ENCODE peak calls at places on chromosomes 4 and X, in seven cellular contexts. One of them, this sample, is unnamed. For H3K27me3, the result is how much of the 10 kb centered on the place peaks cover.

GRCh38 chr4:48090621-48091020 is 43.4 kb downstream of the TXK start:
- DNase-seq in left lung: no peak
- DNase-seq in IMR-90: no peak
- DNase-seq in GM23248: no peak
- DNase-seq in cardiac muscle cell: no peak
- DNase-seq in brain microvascular endothelial cell: no peak
- DNase-seq in HL-60: no peak
- DNase-seq in this sample: peak

GRCh38 chr4:33386761-33387160 is 2666.6 kb downstream of the PCDH7 start:
- DNase-seq in left lung: no peak
- DNase-seq in IMR-90: no peak
- DNase-seq in GM23248: peak
- DNase-seq in cardiac muscle cell: no peak
- DNase-seq in brain microvascular endothelial cell: no peak
- DNase-seq in HL-60: no peak
- DNase-seq in this sample: no peak

GRCh38 chr4:15065516-15065915 is 63.2 kb downstream of the CPEB2 start:
- DNase-seq in left lung: no peak
- DNase-seq in IMR-90: no peak
- DNase-seq in GM23248: no peak
- DNase-seq in cardiac muscle cell: no peak
- DNase-seq in brain microvascular endothelial cell: no peak
- DNase-seq in HL-60: no peak
- DNase-seq in this sample: no peak

GRCh38 chr4:108716340-108716739 is 46.5 kb downstream of the ETNPPL start:
- DNase-seq in left lung: no peak
- DNase-seq in IMR-90: no peak
- DNase-seq in GM23248: no peak
- DNase-seq in cardiac muscle cell: no peak
- DNase-seq in brain microvascular endothelial cell: no peak
- DNase-seq in HL-60: no peak
- DNase-seq in this sample: no peak

GRCh38 chrX:150486011-150486410 is 82.4 kb upstream of the MTM1 start:
- DNase-seq in left lung: no peak
- DNase-seq in IMR-90: peak
- DNase-seq in GM23248: peak
- DNase-seq in cardiac muscle cell: peak
- DNase-seq in brain microvascular endothelial cell: peak
- DNase-seq in HL-60: peak
- DNase-seq in this sample: peak

GRCh38 chrX:140661657-140662056 is 47.9 kb upstream of the LINC00632 start:
- DNase-seq in left lung: no peak
- DNase-seq in IMR-90: peak
- DNase-seq in GM23248: peak
- DNase-seq in cardiac muscle cell: no peak
- DNase-seq in brain microvascular endothelial cell: no peak
- DNase-seq in HL-60: no peak
- DNase-seq in this sample: no peak

GRCh38 chr4:87046111-87046510 is 111.3 kb downstream of the AFF1 start:
- DNase-seq in left lung: no peak
- DNase-seq in IMR-90: peak
- DNase-seq in GM23248: peak
- DNase-seq in cardiac muscle cell: no peak
- DNase-seq in brain microvascular endothelial cell: no peak
- DNase-seq in HL-60: no peak
- DNase-seq in this sample: no peak

GRCh38 chr4:163681208-163681821 is 186.8 kb downstream of the TMA16 start:
- DNase-seq in left lung: no peak
- DNase-seq in IMR-90: peak
- DNase-seq in GM23248: peak
- DNase-seq in cardiac muscle cell: peak
- DNase-seq in brain microvascular endothelial cell: no peak
- DNase-seq in HL-60: peak
- DNase-seq in this sample: peak

GRCh38 chr4:76233967-76234678 is 17.4 kb upstream of the FAM47E start:
- DNase-seq in left lung: peak
- DNase-seq in IMR-90: no peak
- DNase-seq in GM23248: no peak
- DNase-seq in cardiac muscle cell: no peak
- DNase-seq in brain microvascular endothelial cell: no peak
- DNase-seq in HL-60: no peak
- DNase-seq in this sample: no peak

GRCh38 chrX:7242613-7243012 is 94.7 kb upstream of the PUDP start:
- DNase-seq in left lung: no peak
- DNase-seq in IMR-90: no peak
- DNase-seq in GM23248: no peak
- DNase-seq in cardiac muscle cell: no peak
- DNase-seq in brain microvascular endothelial cell: no peak
- DNase-seq in HL-60: peak
- DNase-seq in this sample: no peak

GRCh38 chr4:153929651-153930050 is 140.8 kb upstream of the SFRP2 start:
- DNase-seq in left lung: no peak
- DNase-seq in IMR-90: no peak
- DNase-seq in GM23248: peak
- DNase-seq in cardiac muscle cell: no peak
- DNase-seq in brain microvascular endothelial cell: no peak
- DNase-seq in HL-60: no peak
- DNase-seq in this sample: no peak

GRCh38 chr4:177413092-177413491 is 29.1 kb downstream of the AGA start:
- DNase-seq in left lung: no peak
- DNase-seq in IMR-90: no peak
- DNase-seq in GM23248: no peak
- DNase-seq in cardiac muscle cell: no peak
- DNase-seq in brain microvascular endothelial cell: no peak
- DNase-seq in HL-60: no peak
- DNase-seq in this sample: no peak

GRCh38 chr4:72208421-72209075 is 176.7 kb downstream of the NPFFR2 start:
- DNase-seq in left lung: no peak
- DNase-seq in IMR-90: no peak
- DNase-seq in GM23248: peak
- DNase-seq in cardiac muscle cell: no peak
- DNase-seq in brain microvascular endothelial cell: no peak
- DNase-seq in HL-60: no peak
- DNase-seq in this sample: no peak

GRCh38 chrX:149829751-149830191 is 48.0 kb downstream of the MAGEA9 start:
- DNase-seq in left lung: no peak
- DNase-seq in IMR-90: peak
- DNase-seq in GM23248: peak
- DNase-seq in cardiac muscle cell: no peak
- DNase-seq in brain microvascular endothelial cell: peak
- DNase-seq in HL-60: no peak
- DNase-seq in this sample: no peak

GRCh38 chr4:25484243-25484721 is 107.2 kb downstream of the ANAPC4 start:
- DNase-seq in left lung: no peak
- DNase-seq in IMR-90: no peak
- DNase-seq in GM23248: no peak
- DNase-seq in cardiac muscle cell: no peak
- DNase-seq in brain microvascular endothelial cell: no peak
- DNase-seq in HL-60: no peak
- DNase-seq in this sample: peak

GRCh38 chr4:147754037-147754445 is 22.2 kb downstream of the ARHGAP10 start:
- DNase-seq in left lung: no peak
- DNase-seq in IMR-90: peak
- DNase-seq in GM23248: peak
- DNase-seq in cardiac muscle cell: no peak
- DNase-seq in brain microvascular endothelial cell: peak
- DNase-seq in HL-60: no peak
- DNase-seq in this sample: no peak

GRCh38 chrX:9207142-9207541 is 173.2 kb upstream of the FAM9B start:
- DNase-seq in left lung: no peak
- DNase-seq in IMR-90: peak
- DNase-seq in GM23248: no peak
- DNase-seq in cardiac muscle cell: no peak
- DNase-seq in brain microvascular endothelial cell: no peak
- DNase-seq in HL-60: no peak
- DNase-seq in this sample: no peak

GRCh38 chrX:108511721-108512120 is 72.1 kb downstream of the COL4A5 start:
- DNase-seq in left lung: no peak
- DNase-seq in IMR-90: peak
- DNase-seq in GM23248: peak
- DNase-seq in cardiac muscle cell: no peak
- DNase-seq in brain microvascular endothelial cell: peak
- DNase-seq in HL-60: no peak
- DNase-seq in this sample: no peak

DNA sequence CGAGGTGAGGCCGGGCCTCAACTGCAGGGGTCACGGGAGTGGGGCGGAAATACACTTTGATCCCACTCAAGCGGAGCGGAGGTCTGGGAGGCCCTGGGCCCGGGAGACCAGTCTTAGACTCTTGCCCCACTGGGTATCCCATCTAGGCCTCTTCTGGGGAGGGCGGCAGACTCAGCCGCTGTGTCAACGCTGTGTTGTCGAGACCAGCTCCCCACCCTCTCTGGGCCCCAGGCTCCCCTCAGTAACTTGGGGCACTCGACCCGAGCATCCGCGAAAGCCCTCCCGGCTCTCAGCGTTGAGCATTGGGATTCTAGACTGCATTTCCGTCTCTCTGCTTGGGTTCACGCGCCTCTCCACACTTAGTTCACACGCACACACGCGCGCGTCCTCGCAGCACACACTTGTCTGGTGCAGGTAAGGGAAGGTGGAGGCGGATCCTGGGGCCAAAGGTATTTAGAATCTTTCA is 1.7 kb downstream of the NKX3-2 start:
- DNase-seq in left lung: no peak
- DNase-seq in IMR-90: no peak
- DNase-seq in GM23248: no peak
- DNase-seq in cardiac muscle cell: no peak
- DNase-seq in brain microvascular endothelial cell: no peak
- DNase-seq in HL-60: no peak
- DNase-seq in this sample: peak
- H3K4me3 ChIP-seq in left lung: no peak
- H3K4me3 ChIP-seq in IMR-90: no peak
- H3K4me3 ChIP-seq in GM23248: no peak
- H3K4me3 ChIP-seq in cardiac muscle cell: no peak
- H3K4me3 ChIP-seq in brain microvascular endothelial cell: no peak
- H3K4me3 ChIP-seq in HL-60: no peak
- H3K4me3 ChIP-seq in this sample: no peak

GRCh38 chrX:19698691-19699090 is 183.4 kb upstream of the MAP3K15 start:
- DNase-seq in left lung: no peak
- DNase-seq in IMR-90: no peak
- DNase-seq in GM23248: no peak
- DNase-seq in cardiac muscle cell: no peak
- DNase-seq in brain microvascular endothelial cell: no peak
- DNase-seq in HL-60: no peak
- DNase-seq in this sample: no peak

GRCh38 chrX:19699151-19699550 is 183.8 kb upstream of the MAP3K15 start:
- DNase-seq in left lung: no peak
- DNase-seq in IMR-90: no peak
- DNase-seq in GM23248: no peak
- DNase-seq in cardiac muscle cell: no peak
- DNase-seq in brain microvascular endothelial cell: no peak
- DNase-seq in HL-60: no peak
- DNase-seq in this sample: no peak

GRCh38 chrX:19695884-19696283 is 180.6 kb upstream of the MAP3K15 start:
- DNase-seq in left lung: no peak
- DNase-seq in IMR-90: no peak
- DNase-seq in GM23248: no peak
- DNase-seq in cardiac muscle cell: no peak
- DNase-seq in brain microvascular endothelial cell: no peak
- DNase-seq in HL-60: no peak
- DNase-seq in this sample: no peak

GRCh38 chrX:19698125-19698524 is 182.8 kb upstream of the MAP3K15 start:
- DNase-seq in left lung: no peak
- DNase-seq in IMR-90: peak
- DNase-seq in GM23248: peak
- DNase-seq in cardiac muscle cell: no peak
- DNase-seq in brain microvascular endothelial cell: no peak
- DNase-seq in HL-60: no peak
- DNase-seq in this sample: no peak

DNA sequence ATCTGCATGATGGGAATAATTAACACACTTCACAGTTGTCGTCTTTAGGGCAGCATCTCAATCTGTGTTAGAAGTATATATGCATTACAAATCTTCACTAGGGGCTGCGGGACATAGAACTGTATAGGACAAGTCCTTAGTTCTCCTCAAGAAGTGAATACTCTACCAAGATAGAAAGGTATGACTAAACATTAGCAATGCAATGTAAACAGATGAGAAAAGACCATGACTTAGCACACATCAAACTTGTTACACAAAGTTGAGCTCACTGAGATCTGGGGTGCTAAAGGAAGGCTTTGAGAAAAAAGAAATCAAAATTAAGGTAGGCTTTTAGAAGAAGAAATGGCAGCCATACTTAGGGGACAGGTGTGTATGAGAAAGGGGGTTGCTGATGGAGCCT is 182.1 kb upstream of the MAP3K15 start:
- DNase-seq in left lung: no peak
- DNase-seq in IMR-90: peak
- DNase-seq in GM23248: peak
- DNase-seq in cardiac muscle cell: no peak
- DNase-seq in brain microvascular endothelial cell: no peak
- DNase-seq in HL-60: no peak
- DNase-seq in this sample: no peak
- H3K27ac ChIP-seq in left lung: no peak
- H3K27ac ChIP-seq in IMR-90: no peak
- H3K27ac ChIP-seq in GM23248: peak
- H3K27ac ChIP-seq in cardiac muscle cell: no peak
- H3K27ac ChIP-seq in brain microvascular endothelial cell: peak
- H3K27ac ChIP-seq in HL-60: no peak
- H3K27ac ChIP-seq in this sample: no peak

DNA sequence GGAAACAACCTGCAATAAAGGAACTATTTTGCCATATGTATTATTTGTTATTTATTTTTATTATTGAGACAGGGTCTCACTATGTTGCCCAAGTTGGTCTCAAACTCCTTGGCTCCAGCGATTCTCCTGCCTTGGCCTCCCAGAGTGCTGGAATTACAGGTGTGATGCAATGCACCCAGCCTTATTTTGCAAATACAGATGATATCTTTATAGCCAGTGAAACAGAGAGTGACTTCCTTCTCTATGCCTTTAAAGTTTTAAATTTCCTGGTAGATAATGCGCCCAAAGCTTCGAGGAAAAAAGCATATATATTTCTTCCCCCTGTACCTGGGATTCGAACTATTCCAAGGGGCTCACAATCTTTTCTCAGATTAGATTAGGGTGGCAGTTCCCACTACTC is 601.1 kb upstream of the HTR2C start:
- DNase-seq in left lung: no peak
- DNase-seq in IMR-90: no peak
- DNase-seq in GM23248: no peak
- DNase-seq in cardiac muscle cell: no peak
- DNase-seq in brain microvascular endothelial cell: no peak
- DNase-seq in HL-60: no peak
- DNase-seq in this sample: no peak
- H3K27me3 ChIP-seq in left lung: under half
- H3K27me3 ChIP-seq in IMR-90: under half
- H3K27me3 ChIP-seq in GM23248: under half
- H3K27me3 ChIP-seq in cardiac muscle cell: under half
- H3K27me3 ChIP-seq in brain microvascular endothelial cell: under half
- H3K27me3 ChIP-seq in HL-60: under half
- H3K27me3 ChIP-seq in this sample: half or more

DNA sequence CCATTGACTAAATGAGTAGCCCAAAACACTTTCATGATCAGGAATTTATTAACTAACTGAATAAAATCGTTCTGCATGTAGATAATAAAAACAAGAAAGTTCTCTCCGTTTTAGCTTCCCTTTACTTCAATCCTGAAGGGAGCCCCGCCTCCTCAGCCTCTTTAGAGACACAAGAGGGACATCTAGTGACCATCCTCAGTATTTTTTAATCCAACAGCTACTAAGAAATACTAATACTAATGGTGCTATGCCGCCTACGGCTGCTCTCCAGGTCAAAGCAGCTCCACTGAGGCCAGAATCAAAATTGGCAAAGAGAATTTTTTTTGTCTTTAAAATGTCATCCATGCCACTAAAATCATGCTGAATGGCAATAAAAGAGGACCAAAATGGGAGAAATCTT is 3.2 kb upstream of the PCDH19 start:
- DNase-seq in left lung: no peak
- DNase-seq in IMR-90: peak
- DNase-seq in GM23248: peak
- DNase-seq in cardiac muscle cell: peak
- DNase-seq in brain microvascular endothelial cell: peak
- DNase-seq in HL-60: peak
- DNase-seq in this sample: peak
- H3K4me3 ChIP-seq in left lung: no peak
- H3K4me3 ChIP-seq in IMR-90: no peak
- H3K4me3 ChIP-seq in GM23248: no peak
- H3K4me3 ChIP-seq in cardiac muscle cell: no peak
- H3K4me3 ChIP-seq in brain microvascular endothelial cell: no peak
- H3K4me3 ChIP-seq in HL-60: no peak
- H3K4me3 ChIP-seq in this sample: no peak